ENCODE peak calls at places on chromosomes 5 and 9, in five cellular contexts. B is neural crest cell, F is Ammon's horn, E is T-helper 2 cell, O is GM12865. T is an unnamed sample.

GRCh38 chr5:107544476-107544875 is 126.3 kb downstream of the EFNA5 start:
- DNase-seq in B (no peak), F (no peak), E (no peak), O (no peak), T (no peak)

GRCh38 chr5:132059696-132060500 is 557 bp upstream of the IL3 start:
- DNase-seq in B (no peak), F (no peak), E (no peak), O (no peak), T (no peak)

GRCh38 chr5:59296317-59297264 is 596.9 kb downstream of the PDE4D start:
- DNase-seq in B (no peak), F (no peak), E (no peak), O (no peak), T (peak; percentile 3)

GRCh38 chr9:137589441-137590122 is 730 bp downstream of the ZMYND19 start:
- DNase-seq in B (no peak), F (no peak), E (peak; percentile 49), O (peak; percentile 40), T (peak; percentile 54)

GRCh38 chr9:13446935-13447334 is 167.4 kb upstream of the MPDZ start:
- DNase-seq in B (no peak), F (no peak), E (no peak), O (no peak), T (no peak)

GRCh38 chr5:131810510-131811249 is 13.9 kb upstream of the FNIP1 start:
- DNase-seq in B (no peak), F (peak; percentile 17), E (peak; percentile 27), O (peak; percentile 53), T (peak; percentile 42)

GRCh38 chr5:74567351-74567870 is 73.1 kb downstream of the ENC1 start:
- DNase-seq in B (no peak), F (no peak), E (no peak), O (no peak), T (no peak)

GRCh38 chr5:116360008-116360853 is 214.4 kb downstream of the SEMA6A start:
- DNase-seq in B (no peak), F (peak; percentile 38), E (no peak), O (no peak), T (peak; percentile 38)

GRCh38 chr5:65721050-65721774 is 697 bp downstream of the SGTB start:
- DNase-seq in B (peak; percentile 29), F (peak; percentile 73), E (peak; percentile 37), O (peak; percentile 30), T (peak; percentile 39)

GRCh38 chr9:113360242-113360842 is 11.0 kb downstream of the BSPRY start:
- DNase-seq in B (no peak), F (no peak), E (no peak), O (no peak), T (no peak)

GRCh38 chr9:95954940-95955339 is 79.4 kb downstream of the ERCC6L2 start:
- DNase-seq in B (no peak), F (no peak), E (no peak), O (no peak), T (no peak)

GRCh38 chr5:167759411-167759821 is 532.0 kb upstream of the WWC1 start:
- DNase-seq in B (no peak), F (no peak), E (no peak), O (no peak), T (no peak)

GRCh38 chr9:137534256-137535119 is 15.7 kb downstream of the PNPLA7 start:
- DNase-seq in B (no peak), F (no peak), E (peak; percentile 43), O (peak; percentile 62), T (peak; percentile 86)

GRCh38 chr9:94950040-94950732 is 223.7 kb downstream of the AOPEP start:
- DNase-seq in B (no peak), F (no peak), E (no peak), O (no peak), T (no peak)

GRCh38 chr5:79243224-79243623 is 7.3 kb downstream of the JMY start:
- DNase-seq in B (no peak), F (no peak), E (no peak), O (no peak), T (no peak)

T was measured in RPMI8226.